ENCODE peak calls at places on chromosomes 5 and 9, in five cellular contexts. Q is mesendoderm, R is sigmoid colon, N is GM23248, E is cardiac muscle cell. V is an unnamed sample.

GRCh38 chr5:179368806-179369529 is 23.7 kb upstream of the ADAMTS2 start:
- DNase-seq in R (peak; percentile 59), Q (no peak), E (no peak), N (no peak), V (no peak)

GRCh38 chr5:180090769-180091546 is 19.4 kb upstream of the RNF130 start:
- DNase-seq in Q (peak; percentile 93), E (peak; percentile 44), N (peak; percentile 56), R (no peak), V (no peak)

GRCh38 chr5:87113848-87114247 is 153.8 kb upstream of the RASA1 start:
- DNase-seq in E (peak; percentile 62), R (no peak), N (peak; percentile 88), Q (no peak), V (no peak)

GRCh38 chr5:74196233-74196632 is 444.3 kb downstream of the ENC1 start:
- DNase-seq in N (no peak), R (no peak), E (no peak), Q (no peak), V (no peak)

GRCh38 chr9:14014209-14014608 is 299.7 kb downstream of the NFIB start:
- DNase-seq in E (no peak), Q (no peak), R (no peak), N (no peak), V (no peak)

GRCh38 chr9:137547687-137548543 is 2.3 kb downstream of the PNPLA7 start:
- DNase-seq in E (no peak), N (peak; percentile 56), R (no peak), Q (no peak), V (no peak)

GRCh38 chr9:116998305-116998704 is 311.2 kb downstream of the TRIM32 start:
- DNase-seq in R (no peak), N (peak; percentile 23), Q (peak; percentile 65), E (peak; percentile 24), V (no peak)

GRCh38 chr5:120808135-120808534 is 344.0 kb downstream of the PRR16 start:
- DNase-seq in Q (peak; percentile 66), R (no peak), E (no peak), N (no peak), V (no peak)

GRCh38 chr5:98772415-98773213 is 849 bp upstream of the RGMB start:
- DNase-seq in R (peak; percentile 90), Q (peak; percentile 96), E (peak; percentile 85), N (peak; percentile 56), V (peak; percentile 90)

GRCh38 chr5:122515709-122516431 is 203.8 kb downstream of the SNCAIP start:
- DNase-seq in R (peak; percentile 67), E (peak; percentile 90), N (peak; percentile 88), Q (peak; percentile 89), V (peak; percentile 46)

GRCh38 chr5:42858709-42859108 is 47.0 kb upstream of the SELENOP start:
- DNase-seq in Q (no peak), E (no peak), N (no peak), R (no peak), V (no peak)

GRCh38 chr9:107744873-107745272 is 255.3 kb upstream of the KLF4 start:
- DNase-seq in Q (no peak), R (no peak), N (no peak), E (no peak), V (no peak)

GRCh38 chr9:87776481-87777373 is 50.8 kb downstream of the CTSL start:
- DNase-seq in E (no peak), N (no peak), Q (no peak), R (no peak), V (no peak)

GRCh38 chr5:132044207-132044606 is 16.2 kb upstream of the IL3 start:
- DNase-seq in Q (no peak), E (no peak), R (no peak), N (no peak), V (no peak)

GRCh38 chr5:44365351-44365750 is 23.9 kb downstream of the FGF10 start:
- DNase-seq in Q (no peak), E (peak; percentile 2), N (peak; percentile 54), R (no peak), V (no peak)

GRCh38 chr5:32254987-32255900 is 57.5 kb downstream of the MTMR12 start:
- DNase-seq in N (peak; percentile 78), Q (no peak), R (no peak), E (peak; percentile 62), V (peak; percentile 15)

GRCh38 chr9:116629700-116630099 is 57.4 kb upstream of the TRIM32 start:
- DNase-seq in R (no peak), Q (no peak), E (no peak), N (no peak), V (no peak)

GRCh38 chr9:136484153-136485048 is 1.6 kb upstream of the SEC16A start:
- DNase-seq in Q (no peak), E (no peak), R (peak; percentile 79), N (peak; percentile 67), V (no peak)

GRCh38 chr5:166710275-166710674 is 1581.2 kb upstream of the WWC1 start:
- DNase-seq in R (no peak), E (peak; percentile 52), Q (no peak), N (no peak), V (no peak)

GRCh38 chr5:132099073-132099748 is 25.6 kb downstream of the CSF2 start:
- DNase-seq in N (peak; percentile 53), R (no peak), E (no peak), Q (no peak), V (no peak)

GRCh38 chr5:28344803-28345433 is 1306.5 kb upstream of the CDH9 start:
- DNase-seq in N (peak; percentile 0), Q (peak; percentile 85), E (peak; percentile 67), R (no peak), V (peak; percentile 15)

GRCh38 chr5:10632110-10632903 is 68.4 kb downstream of the ANKRD33B start:
- DNase-seq in R (peak; percentile 50), E (peak; percentile 41), Q (peak; percentile 55), N (no peak), V (no peak)

GRCh38 chr9:25700430-25700829 is 22.2 kb upstream of the TUSC1 start:
- DNase-seq in R (no peak), N (no peak), Q (no peak), E (peak; percentile 10), V (no peak)

GRCh38 chr9:70111641-70112236 is 68.1 kb downstream of the MAMDC2 start:
- DNase-seq in R (no peak), E (no peak), N (no peak), Q (peak; percentile 76), V (no peak)

GRCh38 chr9:94928696-94929372 is 202.3 kb downstream of the AOPEP start:
- DNase-seq in E (no peak), Q (no peak), N (no peak), R (no peak), V (no peak)

GRCh38 chr9:131081868-131082267 is 14.5 kb upstream of the AIF1L start:
- DNase-seq in E (no peak), R (no peak), N (no peak), Q (no peak), V (no peak)

GRCh38 chr9:131078427-131079366 is 17.6 kb upstream of the AIF1L start:
- DNase-seq in E (no peak), Q (no peak), N (no peak), R (no peak), V (no peak)

GRCh38 chr9:131082774-131083512 is 13.4 kb upstream of the AIF1L start:
- DNase-seq in N (no peak), E (no peak), Q (no peak), R (no peak), V (no peak)

GRCh38 chr9:131076347-131077195 is 19.8 kb upstream of the AIF1L start:
- DNase-seq in R (no peak), N (no peak), Q (no peak), E (no peak), V (no peak)

GRCh38 chr9:131080589-131080988 is 15.7 kb upstream of the AIF1L start:
- DNase-seq in Q (no peak), E (no peak), R (no peak), N (no peak), V (no peak)
- H3K27me3 ChIP-seq in Q (no peaks in the 10 kb centered on the region), E (no peaks in the 10 kb centered on the region), R (no peaks in the 10 kb centered on the region), N (no peaks in the 10 kb centered on the region), V (no peaks in the 10 kb centered on the region)

DNA sequence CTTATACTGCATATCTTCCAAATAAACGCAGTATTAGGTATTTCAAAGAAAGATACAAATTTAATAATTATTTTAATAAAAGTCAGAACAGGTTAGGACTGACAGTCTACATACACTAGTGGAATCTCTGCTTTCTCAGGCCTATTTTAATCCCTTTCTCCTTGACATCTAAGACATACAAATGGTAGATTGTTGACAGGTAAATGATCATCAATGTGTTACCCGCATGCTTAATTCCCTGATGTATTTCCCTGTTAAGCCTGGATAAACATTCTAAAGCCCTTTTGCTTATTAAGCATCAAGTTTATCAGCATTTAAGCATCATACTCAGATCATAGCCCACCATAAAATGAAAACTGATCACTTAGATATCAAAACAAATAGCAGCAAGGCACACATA is 576.7 kb downstream of the PTPRD start:
- DNase-seq in R (no peak), N (no peak), E (no peak), Q (no peak), V (no peak)
- H3K4me1 ChIP-seq in R (no peaks in the 10 kb centered on the region), N (no peaks in the 10 kb centered on the region), E (no peaks in the 10 kb centered on the region), Q (no peaks in the 10 kb centered on the region), V (no peaks in the 10 kb centered on the region)

GRCh38 chr9:73155968-73156592 is 4.4 kb downstream of the ANXA1 start:
- DNase-seq in R (no peak), E (no peak), N (no peak), Q (no peak), V (no peak)
- H3K4me3 ChIP-seq in R (no peak overlapping the region), E (no peak overlapping the region), N (peak overlapping the region; percentile 100), Q (no peak overlapping the region), V (no peak overlapping the region)

GRCh38 chr5:2752059-2752874 is 790 bp upstream of the IRX2 start:
- DNase-seq in E (no peak), N (peak; percentile 81), R (no peak), Q (peak; percentile 44), V (no peak)
- H3K27me3 ChIP-seq in E (peaks cover 21% of the 10 kb centered on the region), N (no peaks in the 10 kb centered on the region), R (peaks cover 85% of the 10 kb centered on the region), Q (peaks cover 33% of the 10 kb centered on the region), V (peaks cover 33% of the 10 kb centered on the region)

GRCh38 chr9:133702798-133703570 is 35.2 kb downstream of the SARDH start:
- DNase-seq in R (peak; percentile 56), E (no peak), Q (peak; percentile 43), N (no peak), V (peak; percentile 6)

GRCh38 chr9:133703571-133704399 is 34.4 kb downstream of the SARDH start:
- DNase-seq in E (no peak), R (peak; percentile 56), Q (no peak), N (no peak), V (peak; percentile 54)

GRCh38 chr9:133701321-133701980 is 36.7 kb downstream of the SARDH start:
- DNase-seq in E (no peak), N (peak; percentile 43), R (peak; percentile 48), Q (no peak), V (peak; percentile 4)

GRCh38 chr9:133700861-133701320 is 37.3 kb downstream of the SARDH start:
- DNase-seq in Q (no peak), N (no peak), R (peak; percentile 14), E (peak; percentile 51), V (no peak)

DNA sequence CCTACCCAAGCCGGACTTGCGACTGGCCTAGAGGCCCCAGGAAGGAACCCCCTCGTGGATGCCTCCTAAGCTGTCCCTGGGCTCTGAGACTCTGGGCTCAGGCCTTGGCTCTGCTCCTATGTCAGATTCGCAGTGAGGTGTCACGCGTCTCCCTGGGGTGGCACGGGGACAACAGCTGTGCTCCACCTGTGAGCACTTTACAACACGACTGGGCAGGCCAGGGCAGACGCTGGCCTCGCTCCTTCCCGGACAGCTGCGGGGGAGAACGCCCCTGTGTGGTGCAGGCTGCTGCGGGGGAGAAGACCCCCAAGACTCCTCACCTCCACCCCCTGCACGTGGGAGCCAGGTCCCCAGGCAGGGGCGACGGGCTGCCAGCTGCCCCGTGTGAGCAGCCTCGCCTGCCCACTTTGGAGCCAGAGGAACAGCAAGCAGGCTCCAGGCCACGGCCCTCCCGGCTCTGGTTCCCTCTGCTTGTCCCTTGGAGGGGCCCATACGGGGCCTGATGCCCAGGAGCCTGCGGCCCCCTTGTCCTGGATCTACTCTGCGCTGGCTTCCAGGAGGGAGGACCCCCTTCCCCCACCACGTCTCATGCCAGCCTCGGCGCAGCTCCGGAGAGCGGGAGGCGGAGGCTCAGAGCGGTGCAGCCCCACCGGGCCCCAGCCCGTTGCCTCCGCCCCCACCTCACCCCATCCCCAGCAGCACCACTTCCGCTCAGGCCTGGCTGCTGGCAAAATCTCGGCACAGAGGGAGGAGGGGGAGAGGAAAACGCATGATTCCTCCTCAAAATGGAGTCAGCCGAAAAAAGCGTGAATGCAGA is 36.0 kb downstream of the SARDH start:
- DNase-seq in Q (peak; percentile 69), N (no peak), E (peak; percentile 80), R (peak; percentile 73), V (peak; percentile 8)
- H3K4me1 ChIP-seq in Q (peaks cover 4% of the 10 kb centered on the region), N (no peaks in the 10 kb centered on the region), E (no peaks in the 10 kb centered on the region), R (peaks cover 15% of the 10 kb centered on the region), V (peaks cover 6% of the 10 kb centered on the region)